ENCODE peak calls at places on chromosomes 5 and 9, in seven cellular contexts. D is heart right ventricle; Z is dorsolateral prefrontal cortex; X is BE2C; B is stimulated activated CD4-positive, alpha-beta T cell treated with anti-CD3 and anti-CD28 coated beads, Interleukin-1b, Interleukin-23, amount 100 ng/mL, for 24 hours; R is NCI-H1694 treated with DMSO at 0.1 percent for 48 hours; E is heart left ventricle. T is an unnamed sample.

GRCh38 chr5:60207031-60207430 is 313.5 kb upstream of the PDE4D start:
- DNase-seq in D (peak; percentile 2), Z (no peak), X (no peak), B (no peak), R (no peak), E (no peak), T (peak; percentile 21)

GRCh38 chr5:81269751-81270686 is 31.4 kb upstream of the ZCCHC9 start:
- DNase-seq in D (no peak), Z (no peak), X (peak; percentile 77), B (no peak), R (no peak), E (no peak), T (no peak)

GRCh38 chr5:66596791-66597757 is 881 bp downstream of the MAST4 start:
- DNase-seq in D (peak; percentile 51), Z (peak; percentile 59), X (peak; percentile 73), B (no peak), R (no peak), E (peak; percentile 52), T (no peak)

GRCh38 chr5:31987985-31988710 is 186.0 kb downstream of the GOLPH3 start:
- DNase-seq in D (no peak), Z (no peak), X (no peak), B (no peak), R (no peak), E (no peak), T (no peak)

GRCh38 chr5:14011089-14012004 is 66.9 kb upstream of the DNAH5 start:
- DNase-seq in D (peak; percentile 82), Z (peak; percentile 86), X (peak; percentile 97), B (peak; percentile 45), R (peak; percentile 85), E (peak; percentile 86), T (no peak)

GRCh38 chr5:174412374-174412773 is 312.0 kb upstream of the MSX2 start:
- DNase-seq in D (no peak), Z (no peak), X (no peak), B (no peak), R (no peak), E (no peak), T (no peak)

GRCh38 chr9:4837768-4838546 is 45.2 kb downstream of the RCL1 start:
- DNase-seq in D (no peak), Z (peak; percentile 56), X (no peak), B (no peak), R (no peak), E (no peak), T (no peak)

GRCh38 chr5:98928802-98929122 is at the start of gene CHD1:
- DNase-seq in D (peak; percentile 95), Z (peak; percentile 94), X (peak; percentile 99), B (peak; percentile 88), R (peak; percentile 81), E (peak; percentile 96), T (peak; percentile 91)

GRCh38 chr9:131227112-131228058 is 48.9 kb downstream of the FAM78A start:
- DNase-seq in D (no peak), Z (no peak), X (peak; percentile 46), B (no peak), R (peak; percentile 20), E (no peak), T (no peak)

GRCh38 chr9:135090547-135090946 is 3.1 kb downstream of the OLFM1 start:
- DNase-seq in D (no peak), Z (no peak), X (no peak), B (no peak), R (no peak), E (no peak), T (no peak)

GRCh38 chr9:5425006-5425628 is 12.6 kb downstream of the PLGRKT start:
- DNase-seq in D (no peak), Z (no peak), X (no peak), B (no peak), R (peak; percentile 5), E (no peak), T (peak; percentile 64)

GRCh38 chr9:19922476-19923118 is 133.8 kb upstream of the SLC24A2 start:
- DNase-seq in D (peak; percentile 29), Z (peak; percentile 66), X (peak; percentile 25), B (no peak), R (peak; percentile 85), E (peak; percentile 27), T (no peak)

GRCh38 chr9:92147030-92147853 is 32.0 kb upstream of the SPTLC1 start:
- DNase-seq in D (peak; percentile 46), Z (no peak), X (no peak), B (no peak), R (no peak), E (peak; percentile 45), T (peak; percentile 64)

GRCh38 chr5:143557061-143557818 is 153.8 kb upstream of the NR3C1 start:
- DNase-seq in D (no peak), Z (no peak), X (no peak), B (no peak), R (no peak), E (no peak), T (no peak)

GRCh38 chr9:81268048-81268447 is 421.3 kb downstream of the TLE1 start:
- DNase-seq in D (no peak), Z (no peak), X (no peak), B (no peak), R (no peak), E (no peak), T (no peak)

GRCh38 chr5:110288766-110289165 is 437.7 kb downstream of the TMEM232 start:
- DNase-seq in D (no peak), Z (no peak), X (no peak), B (no peak), R (no peak), E (no peak), T (no peak)

GRCh38 chr5:148033138-148033537 is 30.6 kb upstream of the SPINK5 start:
- DNase-seq in D (no peak), Z (no peak), X (no peak), B (no peak), R (no peak), E (no peak), T (no peak)

GRCh38 chr5:73412597-73412988 is 36.0 kb downstream of the FOXD1 start:
- DNase-seq in D (no peak), Z (no peak), X (no peak), B (no peak), R (no peak), E (no peak), T (no peak)

GRCh38 chr5:39158127-39158593 is 61.2 kb downstream of the FYB1 start:
- DNase-seq in D (no peak), Z (no peak), X (no peak), B (no peak), R (no peak), E (no peak), T (no peak)

GRCh38 chr9:4495537-4495936 is 5.3 kb downstream of the SLC1A1 start:
- DNase-seq in D (no peak), Z (no peak), X (no peak), B (no peak), R (no peak), E (no peak), T (no peak)

GRCh38 chr5:141182248-141182647 is at the start of gene PCDHB16:
- DNase-seq in D (peak; percentile 69), Z (no peak), X (peak; percentile 88), B (no peak), R (peak; percentile 59), E (peak; percentile 55), T (no peak)

GRCh38 chr5:103340717-103341397 is 82.3 kb downstream of the MACIR start:
- DNase-seq in D (no peak), Z (no peak), X (no peak), B (no peak), R (no peak), E (no peak), T (no peak)

GRCh38 chr5:145499483-145499882 is 335.7 kb downstream of the PRELID2 start:
- DNase-seq in D (no peak), Z (no peak), X (no peak), B (no peak), R (no peak), E (no peak), T (no peak)

GRCh38 chr5:179812135-179812825 is 5.6 kb upstream of the MGAT4B start:
- DNase-seq in D (peak; percentile 2), Z (no peak), X (no peak), B (no peak), R (no peak), E (no peak), T (no peak)

GRCh38 chr5:32443541-32444190 is 874 bp downstream of the ZFR start:
- DNase-seq in D (peak; percentile 23), Z (peak; percentile 62), X (peak; percentile 59), B (peak; percentile 34), R (no peak), E (peak; percentile 38), T (no peak)

T was measured in AML-193.